ENCODE peak calls at places on chromosomes 7 and 10, in eight cellular contexts. One of them, this sample, is unnamed.

GRCh38 chr10:613661-614340 is 75.7 kb downstream of the DIP2C start:
- DNase-seq in mammary epithelial cell: no peak
- DNase-seq in thyroid gland: peak
- DNase-seq in CD8-positive, alpha-beta T cell: no peak
- DNase-seq in tibial artery: peak
- DNase-seq in psoas muscle: no peak
- DNase-seq in astrocyte: no peak
- DNase-seq in AG04450: no peak
- DNase-seq in this sample: no peak

GRCh38 chr7:75937958-75938786 is 23.2 kb downstream of the POR start:
- DNase-seq in thyroid gland: peak
- DNase-seq in psoas muscle: peak
- DNase-seq in astrocyte: peak
- DNase-seq in CD8-positive, alpha-beta T cell: no peak
- DNase-seq in tibial artery: peak
- DNase-seq in AG04450: peak
- DNase-seq in mammary epithelial cell: no peak
- DNase-seq in this sample: peak

GRCh38 chr10:71319042-71319799 is at the start of gene SLC29A3:
- DNase-seq in CD8-positive, alpha-beta T cell: peak
- DNase-seq in mammary epithelial cell: peak
- DNase-seq in tibial artery: peak
- DNase-seq in psoas muscle: peak
- DNase-seq in thyroid gland: peak
- DNase-seq in AG04450: peak
- DNase-seq in astrocyte: peak
- DNase-seq in this sample: peak

GRCh38 chr10:102723989-102724388 is 9.6 kb downstream of the SFXN2 start:
- DNase-seq in mammary epithelial cell: no peak
- DNase-seq in psoas muscle: no peak
- DNase-seq in tibial artery: no peak
- DNase-seq in astrocyte: no peak
- DNase-seq in CD8-positive, alpha-beta T cell: no peak
- DNase-seq in AG04450: no peak
- DNase-seq in thyroid gland: no peak
- DNase-seq in this sample: no peak

GRCh38 chr10:12822374-12823170 is 178.9 kb downstream of the CCDC3 start:
- DNase-seq in mammary epithelial cell: no peak
- DNase-seq in psoas muscle: peak
- DNase-seq in astrocyte: no peak
- DNase-seq in tibial artery: no peak
- DNase-seq in CD8-positive, alpha-beta T cell: no peak
- DNase-seq in AG04450: no peak
- DNase-seq in thyroid gland: no peak
- DNase-seq in this sample: no peak

GRCh38 chr10:55629792-55630490 is 731.1 kb downstream of the ZWINT start:
- DNase-seq in astrocyte: peak
- DNase-seq in mammary epithelial cell: no peak
- DNase-seq in AG04450: no peak
- DNase-seq in thyroid gland: peak
- DNase-seq in CD8-positive, alpha-beta T cell: no peak
- DNase-seq in psoas muscle: no peak
- DNase-seq in tibial artery: no peak
- DNase-seq in this sample: no peak

GRCh38 chr10:70939397-70939796 is 51.0 kb upstream of the PCBD1 start:
- DNase-seq in tibial artery: no peak
- DNase-seq in psoas muscle: no peak
- DNase-seq in astrocyte: no peak
- DNase-seq in CD8-positive, alpha-beta T cell: no peak
- DNase-seq in thyroid gland: no peak
- DNase-seq in AG04450: no peak
- DNase-seq in mammary epithelial cell: no peak
- DNase-seq in this sample: no peak

GRCh38 chr7:90816511-90817142 is 220.5 kb downstream of the CDK14 start:
- DNase-seq in AG04450: peak
- DNase-seq in CD8-positive, alpha-beta T cell: no peak
- DNase-seq in tibial artery: no peak
- DNase-seq in psoas muscle: no peak
- DNase-seq in mammary epithelial cell: peak
- DNase-seq in astrocyte: peak
- DNase-seq in thyroid gland: no peak
- DNase-seq in this sample: no peak

GRCh38 chr7:28984631-28985030 is 26.5 kb upstream of the TRIL start:
- DNase-seq in CD8-positive, alpha-beta T cell: no peak
- DNase-seq in mammary epithelial cell: peak
- DNase-seq in thyroid gland: peak
- DNase-seq in astrocyte: peak
- DNase-seq in psoas muscle: peak
- DNase-seq in tibial artery: no peak
- DNase-seq in AG04450: peak
- DNase-seq in this sample: no peak

GRCh38 chr10:101881036-101881774 is 37.6 kb upstream of the KCNIP2 start:
- DNase-seq in mammary epithelial cell: no peak
- DNase-seq in thyroid gland: no peak
- DNase-seq in tibial artery: no peak
- DNase-seq in astrocyte: no peak
- DNase-seq in AG04450: no peak
- DNase-seq in psoas muscle: no peak
- DNase-seq in CD8-positive, alpha-beta T cell: no peak
- DNase-seq in this sample: no peak

GRCh38 chr10:77080361-77081027 is 557.1 kb downstream of the KCNMA1 start:
- DNase-seq in astrocyte: no peak
- DNase-seq in CD8-positive, alpha-beta T cell: no peak
- DNase-seq in tibial artery: no peak
- DNase-seq in mammary epithelial cell: no peak
- DNase-seq in AG04450: no peak
- DNase-seq in psoas muscle: no peak
- DNase-seq in thyroid gland: no peak
- DNase-seq in this sample: no peak

GRCh38 chr10:3391657-3392056 is 219.1 kb upstream of the PITRM1 start:
- DNase-seq in AG04450: peak
- DNase-seq in astrocyte: no peak
- DNase-seq in tibial artery: no peak
- DNase-seq in psoas muscle: no peak
- DNase-seq in CD8-positive, alpha-beta T cell: no peak
- DNase-seq in mammary epithelial cell: no peak
- DNase-seq in thyroid gland: no peak
- DNase-seq in this sample: no peak

GRCh38 chr10:102629661-102630614 is 14.3 kb upstream of the TRIM8 start:
- DNase-seq in mammary epithelial cell: peak
- DNase-seq in AG04450: peak
- DNase-seq in tibial artery: no peak
- DNase-seq in CD8-positive, alpha-beta T cell: no peak
- DNase-seq in thyroid gland: peak
- DNase-seq in astrocyte: peak
- DNase-seq in psoas muscle: peak
- DNase-seq in this sample: no peak

GRCh38 chr10:86969421-86970041 is 1.2 kb downstream of the ADIRF start:
- DNase-seq in astrocyte: no peak
- DNase-seq in mammary epithelial cell: peak
- DNase-seq in psoas muscle: peak
- DNase-seq in tibial artery: peak
- DNase-seq in CD8-positive, alpha-beta T cell: no peak
- DNase-seq in thyroid gland: no peak
- DNase-seq in AG04450: no peak
- DNase-seq in this sample: peak

GRCh38 chr10:110496553-110497437 is 912 bp upstream of the DUSP5 start:
- DNase-seq in CD8-positive, alpha-beta T cell: no peak
- DNase-seq in thyroid gland: no peak
- DNase-seq in psoas muscle: no peak
- DNase-seq in AG04450: no peak
- DNase-seq in astrocyte: no peak
- DNase-seq in mammary epithelial cell: no peak
- DNase-seq in tibial artery: no peak
- DNase-seq in this sample: no peak

GRCh38 chr10:94334857-94335256 is 27.9 kb downstream of the NOC3L start:
- DNase-seq in CD8-positive, alpha-beta T cell: no peak
- DNase-seq in psoas muscle: no peak
- DNase-seq in thyroid gland: no peak
- DNase-seq in tibial artery: no peak
- DNase-seq in mammary epithelial cell: no peak
- DNase-seq in AG04450: no peak
- DNase-seq in astrocyte: no peak
- DNase-seq in this sample: no peak

GRCh38 chr10:69570050-69570816 is 3.0 kb downstream of the NEUROG3 start:
- DNase-seq in astrocyte: no peak
- DNase-seq in tibial artery: no peak
- DNase-seq in thyroid gland: no peak
- DNase-seq in mammary epithelial cell: no peak
- DNase-seq in AG04450: no peak
- DNase-seq in psoas muscle: no peak
- DNase-seq in CD8-positive, alpha-beta T cell: no peak
- DNase-seq in this sample: no peak

GRCh38 chr7:124031919-124032318 is 948 bp downstream of the TMEM229A start:
- DNase-seq in AG04450: no peak
- DNase-seq in psoas muscle: no peak
- DNase-seq in CD8-positive, alpha-beta T cell: no peak
- DNase-seq in astrocyte: no peak
- DNase-seq in tibial artery: no peak
- DNase-seq in thyroid gland: no peak
- DNase-seq in mammary epithelial cell: no peak
- DNase-seq in this sample: no peak

DNA sequence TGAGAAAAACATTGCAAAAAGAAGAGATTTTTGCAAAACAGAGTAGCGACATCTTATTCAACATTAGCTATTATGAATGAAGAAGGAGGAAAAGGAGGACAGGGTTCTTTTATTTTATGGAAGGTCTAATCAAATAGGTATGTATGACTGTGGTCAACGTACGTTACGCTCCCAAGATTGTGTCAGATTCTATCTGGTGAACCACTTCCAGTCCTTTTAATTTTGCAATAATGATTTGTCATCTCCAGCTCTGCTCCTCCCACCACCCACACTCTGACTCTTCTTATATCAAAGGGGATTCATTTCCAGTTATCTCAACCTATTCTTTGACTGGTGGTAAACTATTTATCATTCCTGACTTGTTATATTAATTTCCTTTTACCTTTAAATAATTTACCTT is 259.9 kb downstream of the CACNA2D1 start:
- DNase-seq in mammary epithelial cell: peak
- DNase-seq in astrocyte: peak
- DNase-seq in psoas muscle: no peak
- DNase-seq in tibial artery: no peak
- DNase-seq in thyroid gland: no peak
- DNase-seq in AG04450: no peak
- DNase-seq in CD8-positive, alpha-beta T cell: no peak
- DNase-seq in this sample: no peak
- H3K4me3 ChIP-seq in mammary epithelial cell: no peak
- H3K4me3 ChIP-seq in astrocyte: no peak
- H3K4me3 ChIP-seq in psoas muscle: no peak
- H3K4me3 ChIP-seq in tibial artery: no peak
- H3K4me3 ChIP-seq in thyroid gland: no peak
- H3K4me3 ChIP-seq in AG04450: no peak
- H3K4me3 ChIP-seq in CD8-positive, alpha-beta T cell: no peak
- H3K4me3 ChIP-seq in this sample: no peak

GRCh38 chr7:6271091-6271658 is 1.2 kb downstream of the CYTH3 start:
- DNase-seq in tibial artery: peak
- DNase-seq in mammary epithelial cell: peak
- DNase-seq in AG04450: no peak
- DNase-seq in astrocyte: no peak
- DNase-seq in thyroid gland: peak
- DNase-seq in psoas muscle: peak
- DNase-seq in CD8-positive, alpha-beta T cell: no peak
- DNase-seq in this sample: peak
- TF ChIP-seq CTCF in tibial artery: peak
- TF ChIP-seq CTCF in mammary epithelial cell: peak
- TF ChIP-seq CTCF in AG04450: peak
- TF ChIP-seq CTCF in astrocyte: peak
- TF ChIP-seq CTCF in thyroid gland: no peak
- TF ChIP-seq CTCF in psoas muscle: peak
- TF ChIP-seq CTCF in CD8-positive, alpha-beta T cell: peak
- TF ChIP-seq CTCF in this sample: peak

GRCh38 chr10:131147301-131147975 is 164.1 kb downstream of the TCERG1L start:
- DNase-seq in mammary epithelial cell: no peak
- DNase-seq in thyroid gland: peak
- DNase-seq in psoas muscle: no peak
- DNase-seq in tibial artery: no peak
- DNase-seq in AG04450: no peak
- DNase-seq in astrocyte: no peak
- DNase-seq in CD8-positive, alpha-beta T cell: no peak
- DNase-seq in this sample: no peak

GRCh38 chr10:131142446-131143380 is 168.8 kb downstream of the TCERG1L start:
- DNase-seq in astrocyte: no peak
- DNase-seq in psoas muscle: no peak
- DNase-seq in tibial artery: no peak
- DNase-seq in AG04450: no peak
- DNase-seq in thyroid gland: no peak
- DNase-seq in mammary epithelial cell: no peak
- DNase-seq in CD8-positive, alpha-beta T cell: no peak
- DNase-seq in this sample: no peak

GRCh38 chr10:131143425-131144165 is 167.9 kb downstream of the TCERG1L start:
- DNase-seq in psoas muscle: no peak
- DNase-seq in tibial artery: no peak
- DNase-seq in astrocyte: no peak
- DNase-seq in CD8-positive, alpha-beta T cell: no peak
- DNase-seq in thyroid gland: no peak
- DNase-seq in mammary epithelial cell: no peak
- DNase-seq in AG04450: no peak
- DNase-seq in this sample: no peak

GRCh38 chr10:131146790-131147189 is 164.7 kb downstream of the TCERG1L start:
- DNase-seq in CD8-positive, alpha-beta T cell: no peak
- DNase-seq in mammary epithelial cell: no peak
- DNase-seq in psoas muscle: no peak
- DNase-seq in astrocyte: no peak
- DNase-seq in tibial artery: no peak
- DNase-seq in AG04450: no peak
- DNase-seq in thyroid gland: no peak
- DNase-seq in this sample: no peak

GRCh38 chr10:131144711-131145375 is 166.7 kb downstream of the TCERG1L start:
- DNase-seq in psoas muscle: no peak
- DNase-seq in CD8-positive, alpha-beta T cell: no peak
- DNase-seq in AG04450: no peak
- DNase-seq in mammary epithelial cell: no peak
- DNase-seq in tibial artery: no peak
- DNase-seq in astrocyte: no peak
- DNase-seq in thyroid gland: no peak
- DNase-seq in this sample: no peak
- H3K27ac ChIP-seq in psoas muscle: no peak
- H3K27ac ChIP-seq in CD8-positive, alpha-beta T cell: no peak
- H3K27ac ChIP-seq in AG04450: no peak
- H3K27ac ChIP-seq in mammary epithelial cell: no peak
- H3K27ac ChIP-seq in tibial artery: no peak
- H3K27ac ChIP-seq in astrocyte: no peak
- H3K27ac ChIP-seq in thyroid gland: no peak
- H3K27ac ChIP-seq in this sample: no peak

DNA sequence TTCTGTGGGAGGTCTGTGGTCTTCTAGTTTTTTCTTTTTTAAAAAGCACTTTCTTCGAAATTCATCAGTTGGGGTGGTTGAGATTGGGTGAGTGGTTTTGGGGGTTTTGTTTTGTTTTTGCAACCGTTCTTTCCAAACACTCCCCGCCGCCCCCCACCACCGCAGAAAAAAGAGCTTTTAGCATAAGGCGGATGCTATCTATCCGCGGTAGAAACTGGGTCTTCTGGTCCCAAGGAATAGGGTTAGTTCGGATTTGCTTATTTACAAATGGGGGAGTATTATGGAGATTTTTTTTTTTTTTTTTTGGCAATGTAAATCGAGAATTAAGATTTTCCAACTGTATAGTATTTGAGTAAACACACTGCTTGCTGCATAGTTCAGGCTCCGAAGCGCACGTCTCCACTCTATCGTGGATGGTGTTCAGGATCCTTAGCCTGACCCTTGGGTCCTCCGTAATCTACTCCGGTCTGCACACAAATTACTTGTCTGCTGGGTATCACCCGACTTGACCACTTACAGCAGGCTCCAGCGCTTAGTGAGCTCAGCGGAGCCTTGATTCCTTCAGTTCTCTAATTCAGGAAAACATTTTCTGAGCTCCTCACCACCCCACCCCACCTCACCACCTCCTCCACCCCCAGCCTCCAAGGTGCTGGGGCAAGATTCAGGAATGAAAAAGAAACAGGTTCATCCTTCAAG is 757 bp upstream of the NRCAM start:
- DNase-seq in thyroid gland: no peak
- DNase-seq in AG04450: no peak
- DNase-seq in psoas muscle: no peak
- DNase-seq in CD8-positive, alpha-beta T cell: no peak
- DNase-seq in astrocyte: no peak
- DNase-seq in mammary epithelial cell: no peak
- DNase-seq in tibial artery: no peak
- DNase-seq in this sample: no peak
- H3K4me3 ChIP-seq in thyroid gland: peak
- H3K4me3 ChIP-seq in AG04450: no peak
- H3K4me3 ChIP-seq in psoas muscle: peak
- H3K4me3 ChIP-seq in CD8-positive, alpha-beta T cell: peak
- H3K4me3 ChIP-seq in astrocyte: no peak
- H3K4me3 ChIP-seq in mammary epithelial cell: peak
- H3K4me3 ChIP-seq in tibial artery: peak
- H3K4me3 ChIP-seq in this sample: peak